ENCODE peak calls at places on chromosomes 13 and 19, in seven cellular contexts. One of them, this sample, is unnamed.

GRCh38 chr19:13366529-13367143 is 139.6 kb downstream of the CACNA1A start:
- DNase-seq in astrocyte of the spinal cord: peak; percentile 27
- DNase-seq in heart right ventricle: no peak
- DNase-seq in adipocyte: peak; percentile 49
- DNase-seq in psoas muscle: no peak
- DNase-seq in dorsolateral prefrontal cortex: no peak
- DNase-seq in tibial artery: no peak
- DNase-seq in this sample: no peak

GRCh38 chr19:17328517-17329060 is 6.1 kb downstream of the ANO8 start:
- DNase-seq in astrocyte of the spinal cord: no peak
- DNase-seq in heart right ventricle: no peak
- DNase-seq in adipocyte: no peak
- DNase-seq in psoas muscle: no peak
- DNase-seq in dorsolateral prefrontal cortex: no peak
- DNase-seq in tibial artery: no peak
- DNase-seq in this sample: no peak

GRCh38 chr13:29362849-29363604 is 232.5 kb downstream of the SLC7A1 start:
- DNase-seq in astrocyte of the spinal cord: peak; percentile 33
- DNase-seq in heart right ventricle: peak; percentile 24
- DNase-seq in adipocyte: peak; percentile 62
- DNase-seq in psoas muscle: no peak
- DNase-seq in dorsolateral prefrontal cortex: peak; percentile 55
- DNase-seq in tibial artery: no peak
- DNase-seq in this sample: no peak

GRCh38 chr19:40147338-40147692 is 43.9 kb upstream of the MAP3K10 start:
- DNase-seq in astrocyte of the spinal cord: no peak
- DNase-seq in heart right ventricle: no peak
- DNase-seq in adipocyte: no peak
- DNase-seq in psoas muscle: no peak
- DNase-seq in dorsolateral prefrontal cortex: no peak
- DNase-seq in tibial artery: no peak
- DNase-seq in this sample: no peak

GRCh38 chr13:24511824-24512207 is 762 bp downstream of the PARP4 start:
- DNase-seq in astrocyte of the spinal cord: no peak
- DNase-seq in heart right ventricle: no peak
- DNase-seq in adipocyte: no peak
- DNase-seq in psoas muscle: no peak
- DNase-seq in dorsolateral prefrontal cortex: no peak
- DNase-seq in tibial artery: no peak
- DNase-seq in this sample: no peak

GRCh38 chr19:30784850-30785459 is 412.8 kb downstream of the ZNF536 start:
- DNase-seq in astrocyte of the spinal cord: no peak
- DNase-seq in heart right ventricle: peak; percentile 35
- DNase-seq in adipocyte: peak; percentile 22
- DNase-seq in psoas muscle: peak; percentile 48
- DNase-seq in dorsolateral prefrontal cortex: peak; percentile 59
- DNase-seq in tibial artery: peak; percentile 32
- DNase-seq in this sample: peak; percentile 69

GRCh38 chr13:38180670-38181069 is 169.0 kb upstream of the UFM1 start:
- DNase-seq in astrocyte of the spinal cord: no peak
- DNase-seq in heart right ventricle: no peak
- DNase-seq in adipocyte: peak; percentile 36
- DNase-seq in psoas muscle: no peak
- DNase-seq in dorsolateral prefrontal cortex: no peak
- DNase-seq in tibial artery: no peak
- DNase-seq in this sample: no peak

GRCh38 chr19:45446944-45447343 is 20.9 kb upstream of the FOSB start:
- DNase-seq in astrocyte of the spinal cord: no peak
- DNase-seq in heart right ventricle: no peak
- DNase-seq in adipocyte: no peak
- DNase-seq in psoas muscle: no peak
- DNase-seq in dorsolateral prefrontal cortex: no peak
- DNase-seq in tibial artery: peak; percentile 47
- DNase-seq in this sample: no peak

GRCh38 chr13:45861352-45861751 is 9.8 kb upstream of the SIAH3 start:
- DNase-seq in astrocyte of the spinal cord: peak; percentile 53
- DNase-seq in heart right ventricle: no peak
- DNase-seq in adipocyte: peak; percentile 6
- DNase-seq in psoas muscle: no peak
- DNase-seq in dorsolateral prefrontal cortex: no peak
- DNase-seq in tibial artery: no peak
- DNase-seq in this sample: no peak

GRCh38 chr13:50085063-50085462 is 69.8 kb downstream of the KCNRG start:
- DNase-seq in astrocyte of the spinal cord: peak; percentile 70
- DNase-seq in heart right ventricle: no peak
- DNase-seq in adipocyte: peak; percentile 89
- DNase-seq in psoas muscle: no peak
- DNase-seq in dorsolateral prefrontal cortex: no peak
- DNase-seq in tibial artery: no peak
- DNase-seq in this sample: no peak

GRCh38 chr19:37872383-37872782 is 34.0 kb downstream of the WDR87 start:
- DNase-seq in astrocyte of the spinal cord: no peak
- DNase-seq in heart right ventricle: no peak
- DNase-seq in adipocyte: peak; percentile 11
- DNase-seq in psoas muscle: no peak
- DNase-seq in dorsolateral prefrontal cortex: no peak
- DNase-seq in tibial artery: no peak
- DNase-seq in this sample: no peak

GRCh38 chr13:30375436-30375835 is 46.9 kb upstream of the UBE2L5 start:
- DNase-seq in astrocyte of the spinal cord: no peak
- DNase-seq in heart right ventricle: no peak
- DNase-seq in adipocyte: no peak
- DNase-seq in psoas muscle: no peak
- DNase-seq in dorsolateral prefrontal cortex: no peak
- DNase-seq in tibial artery: no peak
- DNase-seq in this sample: no peak

GRCh38 chr13:30376426-30377311 is 45.6 kb upstream of the UBE2L5 start:
- DNase-seq in astrocyte of the spinal cord: no peak
- DNase-seq in heart right ventricle: no peak
- DNase-seq in adipocyte: no peak
- DNase-seq in psoas muscle: no peak
- DNase-seq in dorsolateral prefrontal cortex: no peak
- DNase-seq in tibial artery: no peak
- DNase-seq in this sample: no peak

GRCh38 chr13:30371649-30372265 is 50.5 kb upstream of the UBE2L5 start:
- DNase-seq in astrocyte of the spinal cord: peak; percentile 36
- DNase-seq in heart right ventricle: no peak
- DNase-seq in adipocyte: peak; percentile 54
- DNase-seq in psoas muscle: no peak
- DNase-seq in dorsolateral prefrontal cortex: no peak
- DNase-seq in tibial artery: no peak
- DNase-seq in this sample: no peak

GRCh38 chr13:30370916-30371521 is 51.3 kb upstream of the UBE2L5 start:
- DNase-seq in astrocyte of the spinal cord: no peak
- DNase-seq in heart right ventricle: no peak
- DNase-seq in adipocyte: no peak
- DNase-seq in psoas muscle: no peak
- DNase-seq in dorsolateral prefrontal cortex: no peak
- DNase-seq in tibial artery: no peak
- DNase-seq in this sample: no peak

GRCh38 chr13:30373727-30374126 is 48.6 kb upstream of the UBE2L5 start:
- DNase-seq in astrocyte of the spinal cord: no peak
- DNase-seq in heart right ventricle: no peak
- DNase-seq in adipocyte: no peak
- DNase-seq in psoas muscle: no peak
- DNase-seq in dorsolateral prefrontal cortex: no peak
- DNase-seq in tibial artery: no peak
- DNase-seq in this sample: no peak
- H3K4me3 ChIP-seq in astrocyte of the spinal cord: no peak overlapping the region
- H3K4me3 ChIP-seq in heart right ventricle: no peak overlapping the region
- H3K4me3 ChIP-seq in adipocyte: no peak overlapping the region
- H3K4me3 ChIP-seq in psoas muscle: no peak overlapping the region
- H3K4me3 ChIP-seq in dorsolateral prefrontal cortex: no peak overlapping the region
- H3K4me3 ChIP-seq in tibial artery: no peak overlapping the region
- H3K4me3 ChIP-seq in this sample: no peak overlapping the region

GRCh38 chr13:110554227-110554836 is 7.2 kb downstream of the RAB20 start:
- DNase-seq in astrocyte of the spinal cord: no peak
- DNase-seq in heart right ventricle: no peak
- DNase-seq in adipocyte: no peak
- DNase-seq in psoas muscle: no peak
- DNase-seq in dorsolateral prefrontal cortex: no peak
- DNase-seq in tibial artery: no peak
- DNase-seq in this sample: no peak

GRCh38 chr13:110551284-110551683 is 10.2 kb downstream of the RAB20 start:
- DNase-seq in astrocyte of the spinal cord: no peak
- DNase-seq in heart right ventricle: no peak
- DNase-seq in adipocyte: no peak
- DNase-seq in psoas muscle: no peak
- DNase-seq in dorsolateral prefrontal cortex: no peak
- DNase-seq in tibial artery: no peak
- DNase-seq in this sample: no peak

GRCh38 chr13:110554946-110555345 is 6.6 kb downstream of the RAB20 start:
- DNase-seq in astrocyte of the spinal cord: no peak
- DNase-seq in heart right ventricle: no peak
- DNase-seq in adipocyte: no peak
- DNase-seq in psoas muscle: no peak
- DNase-seq in dorsolateral prefrontal cortex: no peak
- DNase-seq in tibial artery: no peak
- DNase-seq in this sample: no peak

GRCh38 chr13:110553417-110553816 is 8.1 kb downstream of the RAB20 start:
- DNase-seq in astrocyte of the spinal cord: no peak
- DNase-seq in heart right ventricle: no peak
- DNase-seq in adipocyte: no peak
- DNase-seq in psoas muscle: no peak
- DNase-seq in dorsolateral prefrontal cortex: no peak
- DNase-seq in tibial artery: no peak
- DNase-seq in this sample: no peak

DNA sequence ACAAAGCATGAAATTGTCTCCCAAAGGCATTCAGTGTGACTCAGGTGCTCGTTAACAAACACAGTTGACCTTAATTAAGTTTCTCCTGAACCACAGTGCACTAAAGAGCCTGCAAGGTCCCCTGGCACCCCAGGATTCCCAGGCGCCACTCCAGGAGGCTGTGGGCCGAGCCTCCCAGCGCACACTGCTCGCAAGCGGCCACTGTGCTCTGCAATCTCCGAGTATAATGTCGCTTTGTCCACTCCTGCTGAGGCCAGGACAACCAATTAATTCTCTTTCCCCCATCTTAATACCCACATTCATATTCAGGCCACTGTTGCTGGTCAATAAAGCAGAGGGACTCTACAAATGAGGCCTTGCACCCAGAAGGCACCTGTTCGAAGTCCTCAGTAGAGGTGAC is 8.8 kb downstream of the RAB20 start:
- DNase-seq in astrocyte of the spinal cord: no peak
- DNase-seq in heart right ventricle: no peak
- DNase-seq in adipocyte: no peak
- DNase-seq in psoas muscle: no peak
- DNase-seq in dorsolateral prefrontal cortex: no peak
- DNase-seq in tibial artery: no peak
- DNase-seq in this sample: no peak
- H3K4me3 ChIP-seq in astrocyte of the spinal cord: no peak overlapping the region
- H3K4me3 ChIP-seq in heart right ventricle: no peak overlapping the region
- H3K4me3 ChIP-seq in adipocyte: no peak overlapping the region
- H3K4me3 ChIP-seq in psoas muscle: no peak overlapping the region
- H3K4me3 ChIP-seq in dorsolateral prefrontal cortex: no peak overlapping the region
- H3K4me3 ChIP-seq in tibial artery: no peak overlapping the region
- H3K4me3 ChIP-seq in this sample: no peak overlapping the region

DNA sequence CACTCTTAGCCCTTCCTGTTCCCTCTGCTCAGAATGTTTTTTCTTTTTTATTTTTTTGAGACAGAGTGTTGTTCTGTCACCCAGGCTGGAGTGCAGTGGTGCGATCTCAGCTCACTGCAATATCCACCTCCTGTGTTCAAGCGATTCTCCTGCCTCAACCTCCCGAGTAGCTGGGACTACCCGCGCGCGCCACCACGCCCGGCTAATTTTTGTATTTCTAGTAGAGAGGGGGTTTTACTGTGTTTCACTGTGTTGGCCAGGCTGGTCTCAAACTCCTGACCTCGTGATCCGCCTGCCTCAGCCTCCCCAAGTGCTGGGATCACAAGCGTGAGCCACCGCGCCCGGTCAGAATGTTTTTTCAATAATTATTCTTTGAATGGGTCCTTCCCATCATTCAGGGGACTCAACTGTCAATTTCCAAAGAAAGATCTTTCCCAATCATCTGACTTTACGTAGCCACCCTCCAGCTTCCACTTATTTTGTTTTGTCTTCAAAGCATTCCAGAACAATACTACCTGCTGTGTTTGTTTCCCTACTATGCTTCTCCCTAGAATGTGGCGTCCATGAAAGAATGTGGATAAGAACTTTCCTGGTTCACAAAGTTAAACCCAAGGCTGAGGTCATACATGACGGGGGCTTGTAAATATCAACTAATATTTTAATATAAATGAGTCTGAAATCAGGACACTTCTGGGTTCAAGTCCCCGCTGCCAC is 1.2 kb downstream of the NDUFA7 start:
- DNase-seq in astrocyte of the spinal cord: no peak
- DNase-seq in heart right ventricle: no peak
- DNase-seq in adipocyte: no peak
- DNase-seq in psoas muscle: peak; percentile 2
- DNase-seq in dorsolateral prefrontal cortex: no peak
- DNase-seq in tibial artery: no peak
- DNase-seq in this sample: no peak
- H3K4me3 ChIP-seq in astrocyte of the spinal cord: peak overlapping the region; percentile 94
- H3K4me3 ChIP-seq in heart right ventricle: peak overlapping the region; percentile 98
- H3K4me3 ChIP-seq in adipocyte: peak overlapping the region; percentile 100
- H3K4me3 ChIP-seq in psoas muscle: peak overlapping the region; percentile 99
- H3K4me3 ChIP-seq in dorsolateral prefrontal cortex: peak overlapping the region; percentile 95
- H3K4me3 ChIP-seq in tibial artery: peak overlapping the region; percentile 98
- H3K4me3 ChIP-seq in this sample: peak overlapping the region; percentile 97

DNA sequence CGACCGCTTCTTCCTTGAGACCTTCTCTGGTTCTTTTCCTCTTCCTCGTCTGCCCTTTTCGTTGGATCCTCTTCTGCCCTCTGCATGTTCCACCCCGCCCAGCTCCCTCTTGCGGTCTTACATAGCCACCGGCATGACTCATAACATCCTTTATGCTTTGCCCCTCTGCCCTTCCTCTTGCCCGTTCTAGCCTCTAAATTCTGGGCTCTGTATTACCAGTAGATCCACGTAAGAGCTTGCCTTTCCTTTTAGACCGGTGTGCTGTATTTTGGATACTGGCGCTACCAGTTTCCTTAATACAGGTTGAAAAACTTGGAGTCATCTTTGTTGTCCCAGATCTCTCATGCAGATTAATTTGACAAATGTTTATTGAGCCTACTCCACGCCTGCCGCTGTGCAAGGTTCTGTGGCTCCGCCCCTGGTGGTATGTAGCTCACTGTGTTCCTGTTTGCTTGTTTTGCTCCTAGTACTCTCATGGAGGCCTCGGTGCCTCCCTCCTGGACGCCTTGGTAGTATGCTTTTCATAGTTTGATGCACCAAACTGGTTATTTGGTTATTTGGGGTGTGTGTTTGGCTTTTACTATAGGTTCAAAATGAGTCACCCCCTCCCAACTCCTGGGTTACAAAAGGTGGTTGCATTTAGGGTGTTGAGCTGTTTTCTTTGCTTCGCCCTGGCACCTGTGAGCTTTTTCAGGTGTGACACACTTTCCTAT is 1.7 kb downstream of the GTF3A start:
- DNase-seq in astrocyte of the spinal cord: peak; percentile 78
- DNase-seq in heart right ventricle: peak; percentile 75
- DNase-seq in adipocyte: peak; percentile 79
- DNase-seq in psoas muscle: peak; percentile 74
- DNase-seq in dorsolateral prefrontal cortex: peak; percentile 52
- DNase-seq in tibial artery: peak; percentile 82
- DNase-seq in this sample: peak; percentile 70
- H3K4me3 ChIP-seq in astrocyte of the spinal cord: peak overlapping the region; percentile 60
- H3K4me3 ChIP-seq in heart right ventricle: peak overlapping the region; percentile 93
- H3K4me3 ChIP-seq in adipocyte: peak overlapping the region; percentile 89
- H3K4me3 ChIP-seq in psoas muscle: peak overlapping the region; percentile 93
- H3K4me3 ChIP-seq in dorsolateral prefrontal cortex: peak overlapping the region; percentile 92
- H3K4me3 ChIP-seq in tibial artery: peak overlapping the region; percentile 92
- H3K4me3 ChIP-seq in this sample: peak overlapping the region; percentile 82

This sample was measured in ascending aorta.